ENCODE peak calls at places on chromosomes 5 and 9, in four cellular contexts. E is K562, Q is HepG2, Y is SK-N-SH. B is an unnamed sample.

GRCh38 chr5:71830626-71831539 is 111.8 kb downstream of the CARTPT start:
- DNase-seq in Q (no peak), Y (no peak), E (no peak), B (no peak)

GRCh38 chr9:2027761-2028160 is 12.6 kb downstream of the SMARCA2 start:
- DNase-seq in Q (no peak), E (no peak), Y (no peak), B (no peak)

GRCh38 chr5:82735160-82735789 is 341.9 kb downstream of the TMEM167A start:
- DNase-seq in E (peak; percentile 14), Q (peak; percentile 69), Y (no peak), B (no peak)

GRCh38 chr9:71634753-71635152 is 133.6 kb downstream of the CEMIP2 start:
- DNase-seq in Q (no peak), Y (no peak), E (no peak), B (no peak)

GRCh38 chr9:119278138-119278537 is 91.1 kb downstream of the BRINP1 start:
- DNase-seq in E (no peak), Y (peak; percentile 23), Q (no peak), B (no peak)

GRCh38 chr5:143931389-143931984 is 119.5 kb downstream of the HMHB1 start:
- DNase-seq in Y (no peak), E (no peak), Q (no peak), B (no peak)

GRCh38 chr9:935348-935965 is 41.0 kb upstream of the DMRT3 start:
- DNase-seq in Y (peak; percentile 10), E (no peak), Q (no peak), B (no peak)

GRCh38 chr9:96209407-96210031 is 92.5 kb downstream of the HSD17B3 start:
- DNase-seq in E (no peak), Y (no peak), Q (no peak), B (no peak)

GRCh38 chr9:19057033-19057432 is 7.8 kb downstream of the RRAGA start:
- DNase-seq in Y (no peak), Q (no peak), E (no peak), B (no peak)

GRCh38 chr9:106309925-106310324 is 553.0 kb upstream of the ZNF462 start:
- DNase-seq in E (no peak), Q (no peak), Y (no peak), B (no peak)

GRCh38 chr9:117644607-117645244 is 59.5 kb upstream of the TLR4 start:
- DNase-seq in Y (peak; percentile 68), E (peak; percentile 57), Q (peak; percentile 46), B (peak; percentile 21)

GRCh38 chr5:56099346-56099745 is 104.6 kb upstream of the IL6ST start:
- DNase-seq in Y (peak; percentile 49), E (no peak), Q (peak; percentile 39), B (no peak)

GRCh38 chr5:902129-902916 is 9.6 kb downstream of the TRIP13 start:
- DNase-seq in Y (no peak), Q (no peak), E (no peak), B (no peak)

GRCh38 chr9:127129073-127129717 is 6.8 kb upstream of the ANGPTL2 start:
- DNase-seq in E (peak; percentile 31), Y (no peak), Q (no peak), B (no peak)

GRCh38 chr5:5235685-5236084 is 95.6 kb downstream of the ADAMTS16 start:
- DNase-seq in Q (no peak), E (no peak), Y (no peak), B (no peak)

GRCh38 chr5:171914939-171915338 is 91.5 kb downstream of the FBXW11 start:
- DNase-seq in E (no peak), Y (no peak), Q (no peak), B (no peak)

GRCh38 chr5:59698774-59699173 is 194.8 kb downstream of the PDE4D start:
- DNase-seq in E (no peak), Y (no peak), Q (no peak), B (no peak)

GRCh38 chr5:151637676-151638075 is 46.5 kb upstream of the FAT2 start:
- DNase-seq in Q (no peak), E (no peak), Y (no peak), B (no peak)

GRCh38 chr5:140240987-140241706 is 61.8 kb downstream of the PFDN1 start:
- DNase-seq in Y (peak; percentile 85), E (peak; percentile 85), Q (peak; percentile 79), B (no peak)

GRCh38 chr9:68575821-68576220 is 35.1 kb upstream of the TMEM252 start:
- DNase-seq in Q (no peak), Y (no peak), E (no peak), B (no peak)

GRCh38 chr5:50808406-50808805 is 142.0 kb downstream of the PARP8 start:
- DNase-seq in Q (no peak), E (no peak), Y (no peak), B (no peak)

GRCh38 chr9:93436218-93436617 is 15.3 kb upstream of the FAM120A start:
- DNase-seq in E (no peak), Q (no peak), Y (no peak), B (no peak)

GRCh38 chr5:72653586-72653985 is 146.4 kb upstream of the ZNF366 start:
- DNase-seq in Y (peak; percentile 46), Q (no peak), E (no peak), B (no peak)

GRCh38 chr9:114738581-114739316 is 56.8 kb upstream of the TEX48 start:
- DNase-seq in Y (peak; percentile 69), E (peak; percentile 71), Q (peak; percentile 46), B (peak; percentile 24)

GRCh38 chr9:137458194-137459146 is 664 bp downstream of the NSMF start:
- DNase-seq in Q (no peak), E (no peak), Y (peak; percentile 84), B (no peak)

GRCh38 chr5:118832974-118833373 is 155.4 kb downstream of the DTWD2 start:
- DNase-seq in Q (no peak), E (no peak), Y (no peak), B (no peak)

GRCh38 chr5:155460501-155460931 is 447.0 kb downstream of the KIF4B start:
- DNase-seq in Q (peak; percentile 91), Y (no peak), E (no peak), B (no peak)

GRCh38 chr5:24208540-24209141 is 436.1 kb downstream of the CDH10 start:
- DNase-seq in E (no peak), Q (no peak), Y (no peak), B (no peak)

GRCh38 chr5:96661841-96662724 is at the start of gene CAST:
- DNase-seq in Y (peak; percentile 82), Q (peak; percentile 84), E (peak; percentile 66), B (peak; percentile 73)

GRCh38 chr9:105438136-105438839 is 9.5 kb upstream of the FSD1L start:
- DNase-seq in E (no peak), Y (no peak), Q (no peak), B (no peak)

GRCh38 chr5:132474881-132475511 is 15.6 kb downstream of the IRF1 start:
- DNase-seq in Y (no peak), Q (no peak), E (no peak), B (no peak)

GRCh38 chr5:120919017-120919416 is 454.9 kb downstream of the PRR16 start:
- DNase-seq in E (no peak), Y (no peak), Q (no peak), B (no peak)

GRCh38 chr9:99515874-99516656 is 294.0 kb downstream of the SEC61B start:
- DNase-seq in E (no peak), Q (no peak), Y (no peak), B (peak; percentile 15)

GRCh38 chr5:65876970-65877369 is 49.4 kb upstream of the ERBIN start:
- DNase-seq in Q (no peak), Y (no peak), E (no peak), B (no peak)

GRCh38 chr5:8685704-8686103 is 816.8 kb downstream of the MTRR start:
- DNase-seq in E (no peak), Y (peak; percentile 3), Q (no peak), B (no peak)

GRCh38 chr5:88145603-88146467 is 122.8 kb downstream of the TMEM161B start:
- DNase-seq in Q (peak; percentile 14), E (peak; percentile 21), Y (peak; percentile 4), B (no peak)

GRCh38 chr5:84383296-84383815 is 1.3 kb downstream of the EDIL3 start:
- DNase-seq in E (no peak), Q (no peak), Y (no peak), B (no peak)

DNA sequence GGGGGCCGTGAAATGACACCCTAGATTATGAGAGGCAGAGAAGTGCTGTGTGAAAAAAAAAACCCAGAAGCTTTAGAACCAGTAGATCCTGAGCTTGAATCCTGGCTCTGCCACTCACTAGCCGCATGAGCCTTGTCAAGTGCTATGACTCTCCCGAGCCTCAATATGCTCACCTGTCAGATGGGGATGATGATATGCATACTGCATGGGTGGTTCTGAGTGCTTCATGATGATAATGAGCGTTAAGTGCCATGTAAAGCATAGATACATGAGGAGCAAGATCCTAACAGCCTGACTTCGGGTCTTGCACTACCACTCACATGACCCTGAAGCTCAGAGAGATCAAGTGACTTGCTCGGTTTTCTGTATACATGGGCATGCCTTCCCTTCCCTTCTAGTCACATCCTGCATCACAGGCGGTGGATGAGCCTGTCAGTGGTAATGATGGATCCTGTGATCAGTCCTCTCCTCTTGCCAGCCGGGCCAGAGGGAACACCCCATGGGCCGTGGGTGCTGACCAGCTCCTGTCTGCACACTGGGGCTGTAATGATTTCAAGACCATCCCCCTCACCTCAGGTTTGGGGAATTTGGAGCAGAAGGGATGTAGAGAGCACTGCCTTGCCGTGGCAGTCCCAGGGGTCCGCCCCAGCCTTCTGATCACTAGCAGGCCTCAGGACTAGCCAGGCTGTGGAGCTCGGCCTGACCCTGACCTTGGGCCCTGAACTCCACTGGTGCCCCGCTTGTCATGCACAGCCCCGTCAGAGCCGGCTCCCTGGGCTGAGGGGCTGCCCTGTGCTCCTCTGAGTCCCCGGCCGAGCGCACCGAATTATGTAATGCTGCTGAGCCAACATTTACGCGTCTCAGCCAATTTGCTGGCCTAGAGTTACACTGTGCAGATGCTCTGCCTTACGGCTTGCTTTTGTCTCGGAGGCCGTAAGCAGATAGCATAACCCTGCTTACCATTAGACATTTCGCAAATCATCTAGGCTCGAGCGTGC is 155.5 kb downstream of the MACROH2A1 start:
- DNase-seq in Y (peak; percentile 85), E (no peak), Q (peak; percentile 39), B (no peak)
- TF ChIP-seq ZBTB33 in Y (peak; percentile 35), E (no peak), Q (no peak), B (no peak)

GRCh38 chr5:158511454-158511853 is 588.3 kb downstream of the EBF1 start:
- DNase-seq in E (no peak), Y (no peak), Q (no peak), B (no peak)
- TF ChIP-seq CHD2 in E (no peak), Y (no peak), Q (no peak), B (no peak)

GRCh38 chr5:164798110-164798509 is 1292.7 kb downstream of the MAT2B start:
- DNase-seq in Y (no peak), Q (no peak), E (no peak), B (no peak)

GRCh38 chr5:164801910-164802309 is 1296.5 kb downstream of the MAT2B start:
- DNase-seq in Q (no peak), E (no peak), Y (no peak), B (no peak)

DNA sequence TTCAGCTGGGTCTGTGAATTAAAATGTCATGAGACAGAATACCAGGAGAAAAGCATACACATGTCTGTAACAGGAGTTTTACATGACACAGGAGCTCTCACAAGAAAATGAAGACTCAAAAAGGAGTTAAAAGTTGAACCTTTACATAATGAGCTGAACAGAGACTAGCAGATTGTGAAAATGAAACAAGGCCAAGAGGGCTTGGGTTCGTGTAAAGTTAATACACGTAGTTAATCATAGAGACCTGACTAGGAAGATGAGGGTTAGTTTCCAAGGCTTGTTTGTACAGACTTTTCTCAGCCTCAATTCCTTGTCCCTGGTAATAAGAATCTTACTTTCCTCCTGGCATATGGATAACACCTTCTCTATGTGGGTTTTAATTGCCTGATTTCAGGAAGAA is 1294.0 kb downstream of the MAT2B start:
- DNase-seq in Q (no peak), Y (no peak), E (no peak), B (no peak)
- TF ChIP-seq RAD21 in Q (no peak), Y (no peak), E (no peak), B (no peak)

GRCh38 chr9:37331871-37332270 is 90.6 kb upstream of the GRHPR start:
- DNase-seq in E (no peak), Q (no peak), Y (no peak), B (no peak)
- TF ChIP-seq ZBTB33 in E (no peak), Q (no peak), Y (no peak), B (no peak)